ENCODE peak calls at places on chromosomes 1 and 21, in four cellular contexts. U, C, V and P are unnamed samples.
A peak's percentile ranks its signal among the peaks of the same experiment; 100 is the strongest.

GRCh38 chr1:188986751-188987417 is 1490.8 kb downstream of the BRINP3 start:
- DNase-seq in V (no peak), C (no peak), U (no peak), P (no peak)

GRCh38 chr1:112172294-112172882 is 182.9 kb upstream of the KCND3 start:
- DNase-seq in U (no peak), C (peak; percentile 58), V (peak; percentile 48), P (no peak)

GRCh38 chr21:15065381-15066230 is 806 bp upstream of the NRIP1 start:
- DNase-seq in U (peak; percentile 92), C (peak; percentile 78), V (peak; percentile 79), P (peak; percentile 80)

GRCh38 chr21:40128891-40129290 is 261.7 kb downstream of the PCP4 start:
- DNase-seq in C (no peak), U (peak; percentile 33), V (peak; percentile 89), P (no peak)

GRCh38 chr1:29190718-29191117 is 9.0 kb upstream of the SRSF4 start:
- DNase-seq in V (no peak), C (no peak), U (no peak), P (no peak)

GRCh38 chr21:27648560-27648959 is 681.7 kb upstream of the ADAMTS5 start:
- DNase-seq in V (peak; percentile 85), U (no peak), C (no peak), P (no peak)

GRCh38 chr1:184919892-184920291 is 54.4 kb downstream of the NIBAN1 start:
- DNase-seq in C (no peak), V (no peak), U (no peak), P (no peak)

GRCh38 chr1:112674440-112674985 is at the start of gene MOV10:
- DNase-seq in V (peak; percentile 76), U (peak; percentile 92), C (peak; percentile 91), P (peak; percentile 73)

GRCh38 chr1:170663011-170663410 is 920 bp upstream of the PRRX1 start:
- DNase-seq in C (no peak), U (no peak), V (no peak), P (no peak)

GRCh38 chr1:25033828-25034451 is 103.9 kb upstream of the RUNX3 start:
- DNase-seq in C (no peak), V (no peak), U (peak; percentile 80), P (peak; percentile 60)

GRCh38 chr1:1118011-1118892 is 2.4 kb upstream of the C1orf159 start:
- DNase-seq in C (no peak), U (peak; percentile 73), V (no peak), P (peak; percentile 10)

GRCh38 chr1:68955424-68955823 is 458.5 kb upstream of the DEPDC1 start:
- DNase-seq in U (no peak), C (no peak), V (no peak), P (no peak)

GRCh38 chr21:41196990-41197389 is 29.0 kb downstream of the BACE2 start:
- DNase-seq in V (peak; percentile 29), C (no peak), U (no peak), P (no peak)

GRCh38 chr1:14869197-14869596 is 270.7 kb downstream of the KAZN start:
- DNase-seq in C (no peak), U (no peak), V (no peak), P (no peak)

GRCh38 chr21:33047231-33047630 is 21.5 kb downstream of the OLIG2 start:
- DNase-seq in V (peak; percentile 29), U (no peak), C (no peak), P (no peak)

GRCh38 chr1:60848583-60849188 is 233.7 kb upstream of the NFIA start:
- DNase-seq in U (no peak), V (peak; percentile 20), C (peak; percentile 53), P (no peak)

GRCh38 chr1:241532173-241532553 is at the start of gene KMO:
- DNase-seq in V (peak; percentile 56), C (peak; percentile 35), U (no peak), P (no peak)

GRCh38 chr21:29382029-29382654 is 83.4 kb downstream of the BACH1 start:
- DNase-seq in U (no peak), C (no peak), V (peak; percentile 65), P (no peak)

GRCh38 chr1:54944610-54945392 is 35.6 kb upstream of the TMEM61 start:
- DNase-seq in U (no peak), V (peak; percentile 60), C (peak; percentile 83), P (peak; percentile 82)

GRCh38 chr1:221939598-221939997 is 197.7 kb upstream of the DUSP10 start:
- DNase-seq in U (no peak), V (no peak), C (no peak), P (peak; percentile 15)

GRCh38 chr21:46110499-46111192 is 12.7 kb downstream of the COL6A2 start:
- DNase-seq in C (no peak), V (no peak), U (peak; percentile 39), P (peak; percentile 26)

GRCh38 chr1:32965251-32965643 is 638 bp upstream of the RNF19B start:
- DNase-seq in V (no peak), U (no peak), C (no peak), P (no peak)

GRCh38 chr1:167718926-167719691 is 2.7 kb upstream of the MPZL1 start:
- DNase-seq in C (no peak), V (no peak), U (no peak), P (no peak)

GRCh38 chr1:119982006-119982405 is 85.7 kb upstream of the ADAM30 start:
- DNase-seq in V (peak; percentile 79), U (no peak), C (no peak), P (no peak)

GRCh38 chr1:178461104-178461503 is 35.7 kb downstream of the CLEC20A start:
- DNase-seq in V (no peak), C (no peak), U (no peak), P (no peak)

GRCh38 chr1:177252877-177253276 is 82.1 kb downstream of the BRINP2 start:
- DNase-seq in V (no peak), U (no peak), C (no peak), P (no peak)

GRCh38 chr1:168470821-168471473 is 72.8 kb downstream of the XCL2 start:
- DNase-seq in V (peak; percentile 95), C (peak; percentile 64), U (no peak), P (no peak)

GRCh38 chr1:235908742-235909520 is 42.2 kb upstream of the LYST start:
- DNase-seq in V (peak; percentile 99), U (no peak), C (no peak), P (no peak)
- H3K4me1 ChIP-seq in V (peaks cover 49% of the 10 kb centered on the region), U (no peaks in the 10 kb centered on the region), C (no peaks in the 10 kb centered on the region), P (peaks cover 6% of the 10 kb centered on the region)

GRCh38 chr1:214546076-214546475 is 5.3 kb downstream of the PTPN14 start:
- DNase-seq in C (no peak), V (no peak), U (no peak), P (no peak)
- H3K4me1 ChIP-seq in C (no peaks in the 10 kb centered on the region), V (peaks cover 45% of the 10 kb centered on the region), U (peaks cover 25% of the 10 kb centered on the region), P (peaks cover 6% of the 10 kb centered on the region)

DNA sequence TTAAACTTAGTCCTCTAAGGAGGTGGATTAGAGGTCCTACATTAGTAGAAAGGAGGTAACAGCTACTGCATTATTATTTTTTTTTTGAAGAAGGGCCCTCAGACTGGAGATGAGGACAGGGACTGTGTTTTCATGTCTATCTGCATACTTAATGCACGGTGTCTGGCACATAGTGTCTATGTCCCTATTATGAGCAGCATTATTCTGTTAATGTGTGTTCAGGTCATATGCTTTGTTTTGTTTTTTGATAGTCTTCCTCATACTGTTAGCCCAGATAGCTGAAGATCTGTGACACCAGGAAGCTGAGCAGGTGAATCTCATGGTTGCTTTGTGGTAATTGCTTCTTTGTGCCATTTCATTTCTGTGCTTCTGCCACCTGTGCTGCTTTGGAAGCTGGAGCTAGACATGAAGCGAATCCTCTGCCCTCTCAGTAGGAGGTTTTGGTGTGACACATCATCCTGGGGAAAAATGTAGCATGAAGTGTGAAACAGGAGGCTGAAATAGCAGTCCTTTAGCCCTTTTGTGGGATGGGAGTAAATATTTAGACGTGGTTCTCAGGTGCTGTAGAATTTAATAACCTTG is 15.8 kb downstream of the SMAP2 start:
- DNase-seq in V (no peak), U (no peak), C (no peak), P (no peak)
- H3K4me1 ChIP-seq in V (no peaks in the 10 kb centered on the region), U (peaks cover 4% of the 10 kb centered on the region), C (peaks cover 70% of the 10 kb centered on the region), P (peaks cover 87% of the 10 kb centered on the region)

DNA sequence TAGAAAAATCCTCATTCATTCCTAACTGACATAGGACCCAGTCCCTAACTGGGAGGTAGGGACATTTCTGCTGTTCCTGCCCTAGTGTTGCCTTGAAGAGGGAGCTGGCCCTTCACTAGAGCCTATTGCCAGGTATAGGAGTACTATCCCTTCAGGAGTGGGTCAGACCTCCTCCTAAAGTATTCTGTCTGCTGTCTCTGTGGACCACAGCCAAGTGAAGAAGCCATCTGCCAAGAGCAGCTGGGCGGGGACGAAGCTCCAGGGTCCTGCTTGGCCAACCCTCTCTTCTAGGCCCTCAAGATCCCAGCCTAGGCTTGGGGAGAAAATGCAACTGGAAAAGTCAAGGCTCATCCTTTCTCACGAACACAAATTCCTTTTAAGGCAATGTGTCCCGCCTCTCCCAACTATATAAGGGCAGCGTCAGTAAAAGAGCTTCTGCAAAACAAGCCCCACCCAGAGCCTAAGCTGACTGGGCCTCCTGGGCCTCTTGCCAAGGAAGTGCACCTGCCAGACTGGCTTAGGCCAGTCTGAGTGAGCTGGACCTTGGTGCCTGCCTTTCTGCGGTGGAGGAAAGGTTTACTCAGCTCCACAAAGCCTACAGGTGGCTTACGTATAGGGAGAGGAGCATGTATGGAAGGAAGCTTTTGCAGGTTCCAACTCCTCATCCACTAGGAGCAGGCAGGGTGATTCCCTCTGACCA is 638 bp upstream of the TUFT1 start:
- DNase-seq in V (peak; percentile 99), C (peak; percentile 89), U (peak; percentile 96), P (peak; percentile 95)
- H3K4me1 ChIP-seq in V (peaks cover 40% of the 10 kb centered on the region), C (peaks cover 5% of the 10 kb centered on the region), U (peaks cover 18% of the 10 kb centered on the region), P (peaks cover 34% of the 10 kb centered on the region)

GRCh38 chr1:21342961-21343838 is 52.9 kb upstream of the ECE1 start:
- DNase-seq in V (no peak), U (no peak), C (no peak), P (peak; percentile 11)

GRCh38 chr1:21341022-21341421 is 50.8 kb upstream of the ECE1 start:
- DNase-seq in U (no peak), V (no peak), C (no peak), P (peak; percentile 9)

GRCh38 chr1:21340230-21340564 is 49.9 kb upstream of the ECE1 start:
- DNase-seq in U (no peak), C (no peak), V (peak; percentile 11), P (peak; percentile 90)

GRCh38 chr1:21339402-21340229 is 49.4 kb upstream of the ECE1 start:
- DNase-seq in C (no peak), U (no peak), V (no peak), P (no peak)

DNA sequence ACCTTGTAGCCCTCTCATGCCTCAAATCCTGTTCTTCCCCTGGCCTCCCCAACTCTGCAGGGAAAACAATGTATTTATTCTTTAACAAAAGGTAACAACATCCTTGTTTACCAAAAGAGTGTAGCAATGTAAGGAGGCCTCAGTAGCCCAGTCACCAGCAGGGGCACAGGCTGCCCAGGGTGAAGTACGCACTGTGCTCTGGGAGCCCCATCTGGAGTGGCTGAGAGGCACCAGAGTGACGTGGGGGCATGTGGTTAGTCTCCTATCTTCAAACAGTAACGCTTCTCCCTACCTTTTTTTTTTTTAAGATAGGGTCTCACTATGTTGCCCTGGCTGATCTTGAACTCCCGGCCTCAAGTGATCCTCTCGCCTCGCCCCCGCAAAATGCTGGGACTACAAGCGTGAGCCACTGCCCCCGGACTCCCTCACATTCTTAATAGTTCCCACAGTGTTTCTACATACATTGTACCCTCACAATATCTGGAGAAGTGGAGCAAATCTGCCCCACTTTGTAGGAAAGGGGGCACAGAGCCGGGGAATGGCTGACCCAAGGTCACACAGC is 51.3 kb upstream of the ECE1 start:
- DNase-seq in U (no peak), V (no peak), C (no peak), P (peak; percentile 9)
- H3K4me1 ChIP-seq in U (peaks cover 62% of the 10 kb centered on the region), V (peaks cover 21% of the 10 kb centered on the region), C (peaks cover 31% of the 10 kb centered on the region), P (peaks cover 85% of the 10 kb centered on the region)